ENCODE peak calls at places on chromosome 19, in four cellular contexts. P is A549, O is GM12878, X is K562. D is an unnamed sample.

GRCh38 chr19:3660493-3661219 is 34.1 kb upstream of the CACTIN start:
- DNase-seq in O (no peak), P (no peak), X (no peak), D (no peak)

GRCh38 chr19:34274827-34275625 is 20.7 kb downstream of the GARRE1 start:
- DNase-seq in O (no peak), X (no peak), P (no peak), D (no peak)

GRCh38 chr19:2231621-2232221 is 4.4 kb downstream of the PLEKHJ1 start:
- DNase-seq in O (no peak), X (no peak), P (no peak), D (peak)

GRCh38 chr19:18156268-18156667 is 3.3 kb downstream of the PIK3R2 start:
- DNase-seq in X (no peak), O (no peak), P (no peak), D (no peak)

GRCh38 chr19:46373573-46374359 is 26.9 kb downstream of the PPP5C start:
- DNase-seq in O (no peak), X (no peak), P (peak), D (no peak)

GRCh38 chr19:609001-609340 is 19.3 kb downstream of the HCN2 start:
- DNase-seq in P (no peak), X (no peak), O (no peak), D (no peak)

GRCh38 chr19:56071151-56071550 is 49.9 kb downstream of the ZNF787 start:
- DNase-seq in O (no peak), P (no peak), X (peak), D (peak)

GRCh38 chr19:16035601-16036297 is 40.5 kb upstream of the TPM4 start:
- DNase-seq in P (no peak), O (no peak), X (no peak), D (no peak)

GRCh38 chr19:13396256-13397080 is 109.8 kb downstream of the CACNA1A start:
- DNase-seq in O (no peak), P (peak), X (peak), D (peak)

GRCh38 chr19:50204811-50205675 is 1.6 kb downstream of the MYH14 start:
- DNase-seq in X (peak), P (no peak), O (no peak), D (no peak)

GRCh38 chr19:7924241-7924640 is 1.7 kb downstream of the CTXN1 start:
- DNase-seq in P (no peak), O (no peak), X (no peak), D (peak)
- TF ChIP-seq MYC in P (no peak), O (no peak), X (no peak), D (no peak)

GRCh38 chr19:36210497-36210896 is 4.0 kb downstream of the ZNF565 start:
- DNase-seq in O (no peak), P (no peak), X (no peak), D (no peak)
- H3K4me3 ChIP-seq in O (no peak), P (no peak), X (no peak), D (no peak)

GRCh38 chr19:36214388-36215275 is at the start of the genes ZNF146 and ZNF565:
- DNase-seq in P (peak), X (peak), O (peak), D (peak)
- TF ChIP-seq CTCF in P (no peak), X (no peak), O (no peak), D (no peak)

DNA sequence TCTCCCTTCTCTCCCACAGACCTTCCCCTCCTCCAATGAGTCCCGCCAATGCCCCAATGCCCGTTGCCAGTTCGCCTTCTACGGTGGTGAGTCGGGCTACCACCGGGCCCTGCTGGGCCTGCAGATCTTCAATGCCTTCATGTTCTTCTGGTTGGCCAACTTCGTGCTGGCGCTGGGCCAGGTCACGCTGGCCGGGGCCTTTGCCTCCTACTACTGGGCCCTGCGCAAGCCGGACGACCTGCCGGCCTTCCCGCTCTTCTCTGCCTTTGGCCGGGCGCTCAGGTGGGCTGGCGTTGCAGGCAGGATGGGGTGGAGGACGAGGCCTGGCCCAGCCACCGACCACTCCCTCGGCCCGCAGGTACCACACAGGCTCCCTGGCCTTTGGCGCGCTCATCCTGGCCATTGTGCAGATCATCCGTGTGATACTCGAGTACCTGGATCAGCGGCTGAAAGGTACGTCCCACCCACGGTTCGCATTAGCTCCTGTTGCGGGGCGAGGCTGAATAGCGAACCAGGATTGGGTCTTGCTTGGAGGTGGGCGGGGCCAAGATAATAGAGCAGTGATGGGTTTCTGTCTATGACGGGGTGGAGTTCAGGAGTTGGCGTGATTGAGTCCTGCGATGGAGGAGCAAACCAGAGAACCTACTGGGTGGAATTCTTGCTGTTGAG is 11.1 kb downstream of the SLC44A2 start:
- DNase-seq in O (no peak), P (no peak), X (no peak), D (no peak)
- TF ChIP-seq MYC in O (no peak), P (no peak), X (no peak), D (no peak)

GRCh38 chr19:38565686-38566105 is 52.1 kb downstream of the MAP4K1 start:
- DNase-seq in P (no peak), O (no peak), X (no peak), D (no peak)
- H3K4me3 ChIP-seq in P (peak), O (peak), X (no peak), D (no peak)

D was measured in NB4.